ENCODE peak calls at places on chromosomes 13 and 19, in four cellular contexts. J, X, G and Y are unnamed samples.

GRCh38 chr19:4695224-4695731 is 25.1 kb upstream of the MYDGF start:
- DNase-seq in J (no peak), X (no peak), G (no peak), Y (no peak)

GRCh38 chr13:43126420-43126819 is 103.0 kb downstream of the DNAJC15 start:
- DNase-seq in J (no peak), X (peak; percentile 57), G (no peak), Y (no peak)

GRCh38 chr19:38726761-38727301 is 17.4 kb downstream of the CAPN12 start:
- DNase-seq in J (no peak), X (no peak), G (no peak), Y (no peak)

GRCh38 chr13:35718084-35718483 is 241.6 kb upstream of the MAB21L1 start:
- DNase-seq in J (no peak), X (no peak), G (no peak), Y (no peak)

GRCh38 chr13:83796364-83796763 is 85.9 kb downstream of the SLITRK1 start:
- DNase-seq in J (peak; percentile 17), X (no peak), G (no peak), Y (no peak)

GRCh38 chr13:20125129-20125782 is 35.6 kb downstream of the GJA3 start:
- DNase-seq in J (no peak), X (no peak), G (no peak), Y (peak; percentile 46)

GRCh38 chr19:32357720-32358119 is 12.3 kb downstream of the ZNF507 start:
- DNase-seq in J (no peak), X (no peak), G (no peak), Y (no peak)

GRCh38 chr13:39692650-39693438 is 37.4 kb downstream of the COG6 start:
- DNase-seq in J (no peak), X (no peak), G (no peak), Y (no peak)

GRCh38 chr19:4584670-4585460 is 25.4 kb upstream of the SEMA6B start:
- DNase-seq in J (no peak), X (no peak), G (no peak), Y (no peak)

GRCh38 chr19:42233106-42233505 is 9.3 kb downstream of the GSK3A start:
- DNase-seq in J (no peak), X (no peak), G (no peak), Y (no peak)

GRCh38 chr19:19661141-19661674 is 2.3 kb downstream of the ATP13A1 start:
- DNase-seq in J (no peak), X (no peak), G (no peak), Y (peak; percentile 40)

GRCh38 chr19:35037716-35038622 is 3.6 kb upstream of the HPN start:
- DNase-seq in J (no peak), X (no peak), G (no peak), Y (no peak)

GRCh38 chr19:3129112-3129511 is 6.7 kb upstream of the GNA15 start:
- DNase-seq in J (no peak), X (no peak), G (peak; percentile 54), Y (no peak)

GRCh38 chr13:48892311-48892710 is 83.4 kb upstream of the FNDC3A start:
- DNase-seq in J (no peak), X (no peak), G (no peak), Y (no peak)

GRCh38 chr13:48094404-48094780 is 512 bp downstream of the MED4 start:
- DNase-seq in J (no peak), X (no peak), G (no peak), Y (no peak)

GRCh38 chr13:72456486-72456885 is 270.9 kb downstream of the MZT1 start:
- DNase-seq in J (no peak), X (no peak), G (no peak), Y (no peak)

GRCh38 chr13:63299995-63300394 is 1884.3 kb upstream of the PCDH20 start:
- DNase-seq in J (no peak), X (no peak), G (no peak), Y (no peak)

GRCh38 chr19:39083983-39084731 is at the start of gene ACP7:
- DNase-seq in J (no peak), X (no peak), G (no peak), Y (no peak)

GRCh38 chr19:13001502-13002388 is 6.5 kb downstream of the NFIX start:
- DNase-seq in J (peak; percentile 89), X (no peak), G (peak; percentile 78), Y (peak; percentile 96)

GRCh38 chr19:10416380-10417257 is 3.7 kb upstream of the PDE4A start:
- DNase-seq in J (peak; percentile 53), X (no peak), G (peak; percentile 68), Y (peak; percentile 86)
- TF ChIP-seq EP300 in J (no peak), X (no peak), G (no peak), Y (peak; percentile 49)

GRCh38 chr13:101514100-101514499 is 61.6 kb downstream of the ITGBL1 start:
- DNase-seq in J (no peak), X (no peak), G (no peak), Y (no peak)

GRCh38 chr13:101512650-101513049 is 60.2 kb downstream of the ITGBL1 start:
- DNase-seq in J (no peak), X (no peak), G (no peak), Y (no peak)

GRCh38 chr13:101514695-101515275 is 62.3 kb downstream of the ITGBL1 start:
- DNase-seq in J (no peak), X (no peak), G (peak; percentile 81), Y (no peak)

GRCh38 chr13:101511161-101511560 is 58.7 kb downstream of the ITGBL1 start:
- DNase-seq in J (no peak), X (no peak), G (no peak), Y (no peak)

DNA sequence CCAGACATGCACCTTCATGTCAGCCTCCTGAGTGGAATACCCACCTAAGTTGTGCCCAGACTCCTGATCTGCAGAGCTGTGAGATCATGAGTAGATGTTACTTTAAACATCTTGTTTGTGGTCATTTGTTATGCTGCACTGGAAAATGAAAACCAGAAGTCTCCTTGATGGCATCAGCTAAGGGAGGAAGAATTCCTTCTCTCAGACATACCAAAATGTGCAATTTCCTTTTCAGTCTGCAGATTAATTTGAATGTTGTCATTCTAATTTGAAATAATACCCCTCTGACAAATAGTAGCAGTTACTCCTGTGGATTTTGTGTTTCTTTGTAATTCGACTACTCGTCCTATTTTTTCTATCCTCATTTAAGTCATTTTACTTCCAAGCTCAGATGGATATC is 59.3 kb downstream of the ITGBL1 start:
- DNase-seq in J (no peak), X (no peak), G (no peak), Y (no peak)
- H3K27ac ChIP-seq in J (no peak overlapping the region), X (no peak overlapping the region), G (no peak overlapping the region), Y (no peak overlapping the region)

DNA sequence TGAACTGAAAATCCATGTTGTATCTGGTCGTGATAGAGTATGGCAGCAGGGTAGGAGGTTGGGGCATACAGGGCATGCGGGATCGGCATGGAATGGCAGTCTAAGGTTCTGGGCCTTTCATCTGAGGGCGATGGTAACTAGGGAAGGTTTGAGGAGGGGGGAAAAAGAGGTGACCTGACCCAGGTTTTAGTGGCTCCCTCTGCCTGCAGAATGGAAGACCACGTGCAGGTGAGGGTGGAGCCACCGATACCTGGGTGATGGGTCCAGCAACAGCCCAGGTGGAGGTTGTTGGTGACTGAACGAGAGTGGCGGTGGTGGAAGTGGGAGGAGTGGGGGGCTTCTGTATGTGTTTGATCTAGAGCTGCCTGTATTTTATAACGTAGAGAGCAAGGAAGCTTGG is 3.8 kb downstream of the ZNF749 start:
- DNase-seq in J (no peak), X (no peak), G (no peak), Y (no peak)
- TF ChIP-seq EP300 in J (no peak), X (no peak), G (no peak), Y (no peak)

DNA sequence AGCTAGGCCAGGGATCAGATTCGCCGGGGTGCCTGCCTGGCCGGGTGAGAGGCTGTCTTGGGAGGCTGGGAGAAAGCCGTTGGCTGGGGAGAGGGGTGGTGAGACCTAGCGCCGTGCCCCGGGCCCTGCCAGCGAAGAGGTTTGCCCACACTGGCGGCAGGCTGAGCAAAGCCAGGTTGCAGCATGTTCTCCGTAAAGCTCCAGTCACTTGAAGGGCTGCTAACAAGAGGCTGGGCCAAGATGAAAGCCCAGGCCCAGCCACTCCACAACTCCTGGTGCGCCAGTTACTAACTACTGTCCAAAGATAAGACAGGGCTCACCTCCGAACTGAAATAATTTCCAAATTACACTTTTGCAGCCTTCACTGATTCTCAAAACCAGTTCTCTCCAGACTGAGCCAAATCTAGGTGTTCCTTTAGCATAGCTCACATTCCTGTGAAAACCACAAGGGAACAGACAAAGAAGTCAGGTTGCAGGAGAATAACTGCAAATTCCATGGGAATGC is 16.3 kb downstream of the ELAVL1 start:
- DNase-seq in J (no peak), X (no peak), G (no peak), Y (no peak)
- H3K27ac ChIP-seq in J (no peak overlapping the region), X (no peak overlapping the region), G (no peak overlapping the region), Y (no peak overlapping the region)

GRCh38 chr13:33728271-33729037 is 89.5 kb upstream of the RFC3 start:
- DNase-seq in J (peak; percentile 18), X (no peak), G (peak; percentile 46), Y (peak; percentile 65)
- TF ChIP-seq EP300 in J (no peak), X (no peak), G (peak; percentile 36), Y (no peak)

DNA sequence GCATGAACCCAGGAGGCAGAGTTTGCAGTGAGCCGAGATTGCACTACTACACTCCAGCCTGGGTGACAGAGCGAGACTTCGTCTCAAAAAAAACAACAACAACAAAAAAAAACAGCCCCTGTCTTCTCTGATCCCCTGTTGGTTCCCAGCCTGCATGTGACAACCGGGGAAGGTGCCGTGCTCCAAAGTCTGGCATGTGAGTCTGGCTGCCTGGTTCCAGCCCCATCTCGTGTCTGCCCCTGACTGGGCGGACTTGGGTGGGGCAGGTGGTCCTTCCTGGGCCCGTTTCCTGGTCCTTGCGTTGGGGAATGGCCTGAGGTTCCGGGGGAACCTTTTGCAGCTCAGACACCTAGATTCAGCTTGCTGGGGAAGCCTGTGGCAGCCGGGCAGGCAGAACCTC is 50.5 kb downstream of the DNM2 start:
- DNase-seq in J (no peak), X (no peak), G (no peak), Y (no peak)
- H3K27ac ChIP-seq in J (no peak overlapping the region), X (peak overlapping the region; percentile 65), G (no peak overlapping the region), Y (no peak overlapping the region)

GRCh38 chr19:10378124-10378523 is 2.2 kb downstream of the TYK2 start:
- DNase-seq in J (no peak), X (no peak), G (no peak), Y (no peak)

GRCh38 chr19:10379880-10380310 is 477 bp downstream of the TYK2 start:
- DNase-seq in J (no peak), X (no peak), G (no peak), Y (no peak)

GRCh38 chr19:10384580-10384979 is 4.2 kb upstream of the TYK2 start:
- DNase-seq in J (no peak), X (no peak), G (no peak), Y (no peak)

GRCh38 chr19:10380311-10381102 is at the start of gene TYK2:
- DNase-seq in J (peak; percentile 98), X (peak; percentile 100), G (peak; percentile 99), Y (peak; percentile 98)
- TF ChIP-seq EP300 in J (no peak), X (no peak), G (peak; percentile 87), Y (no peak)

DNA sequence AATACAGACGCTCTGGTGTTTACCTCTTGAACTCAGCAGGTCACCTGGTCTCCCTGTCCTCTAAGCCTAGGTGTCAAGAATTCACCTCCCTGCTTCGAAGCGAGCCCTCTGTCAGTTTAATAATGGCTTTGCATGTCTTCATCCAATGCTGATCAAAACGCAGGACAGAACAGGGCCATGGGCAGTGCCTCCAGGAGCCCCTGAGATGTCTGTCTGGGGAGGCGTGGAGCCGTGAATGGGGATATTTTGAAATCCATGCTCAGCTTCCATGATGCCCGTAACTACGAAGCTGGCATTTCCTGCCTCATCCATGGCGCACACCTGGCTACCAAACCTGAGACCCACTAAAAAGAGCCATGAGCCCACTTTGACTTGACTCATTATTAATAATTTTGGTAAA is 113.7 kb downstream of the RAB20 start:
- DNase-seq in J (peak; percentile 14), X (no peak), G (no peak), Y (no peak)
- H3K27ac ChIP-seq in J (no peak overlapping the region), X (peak overlapping the region; percentile 83), G (no peak overlapping the region), Y (peak overlapping the region; percentile 98)

GRCh38 chr19:7214329-7215089 is 79.7 kb downstream of the INSR start:
- DNase-seq in J (no peak), X (no peak), G (no peak), Y (no peak)
- TF ChIP-seq EP300 in J (no peak), X (no peak), G (no peak), Y (no peak)